ENCODE peak calls at places on chromosome 10, in nine cellular contexts. X, B, K, A, S, L, T, C and M are unnamed samples. For H3K36me3, the result is how much of the 10 kb centered on the place peaks cover.

GRCh38 chr10:28853195-28853594 is 175.9 kb downstream of the BAMBI start:
- DNase-seq in C (no peak), T (no peak), K (no peak), A (no peak), B (no peak), S (peak), X (no peak), L (no peak), M (no peak)

GRCh38 chr10:79391231-79392019 is 44.2 kb downstream of the PPIF start:
- DNase-seq in X (no peak), C (no peak), K (peak), L (peak), T (no peak), S (no peak), B (peak), A (no peak), M (no peak)

GRCh38 chr10:5775705-5776104 is 37.5 kb downstream of the GDI2 start:
- DNase-seq in L (no peak), X (no peak), S (no peak), K (no peak), T (no peak), B (no peak), C (no peak), A (no peak), M (no peak)

GRCh38 chr10:88831709-88832108 is 19.9 kb downstream of the ANKRD22 start:
- DNase-seq in T (no peak), C (no peak), A (no peak), S (no peak), X (no peak), K (peak), L (no peak), B (no peak), M (no peak)

GRCh38 chr10:14306201-14306600 is 24.5 kb downstream of the FRMD4A start:
- DNase-seq in K (no peak), C (no peak), S (no peak), T (no peak), L (no peak), A (no peak), B (no peak), X (no peak), M (no peak)

GRCh38 chr10:8365935-8366911 is 311.7 kb downstream of the GATA3 start:
- DNase-seq in L (peak), S (peak), B (no peak), A (peak), C (no peak), X (peak), K (peak), T (no peak), M (peak)

GRCh38 chr10:5862360-5862929 is 27.2 kb downstream of the ANKRD16 start:
- DNase-seq in C (no peak), X (peak), A (no peak), L (no peak), S (no peak), K (no peak), B (no peak), T (no peak), M (no peak)

GRCh38 chr10:47370015-47370767 is 13.9 kb downstream of the ZNF488 start:
- DNase-seq in B (no peak), L (no peak), C (no peak), K (no peak), T (no peak), A (no peak), S (no peak), X (no peak), M (no peak)

GRCh38 chr10:121753726-121754476 is 155.7 kb upstream of the FGFR2 start:
- DNase-seq in L (peak), B (peak), C (peak), A (peak), X (peak), K (no peak), T (no peak), S (peak), M (peak)

GRCh38 chr10:62858364-62858763 is 42.2 kb upstream of the EGR2 start:
- DNase-seq in B (no peak), C (no peak), T (no peak), K (peak), A (no peak), L (peak), S (peak), X (peak), M (no peak)

GRCh38 chr10:93993782-93994668 is at the start of gene PLCE1:
- DNase-seq in A (peak), T (no peak), L (peak), B (peak), C (no peak), X (peak), K (peak), S (no peak), M (no peak)

GRCh38 chr10:1545524-1545923 is 191.8 kb downstream of the ADARB2 start:
- DNase-seq in S (no peak), X (no peak), K (no peak), B (no peak), A (no peak), C (no peak), L (no peak), T (no peak), M (no peak)

GRCh38 chr10:118916777-118917176 is 112.7 kb upstream of the NANOS1 start:
- DNase-seq in C (no peak), S (no peak), X (no peak), T (no peak), L (no peak), B (no peak), K (no peak), A (no peak), M (no peak)

GRCh38 chr10:5655003-5655600 is 11.3 kb downstream of the ASB13 start:
- DNase-seq in S (no peak), X (no peak), C (no peak), L (no peak), A (no peak), K (no peak), B (no peak), T (no peak), M (no peak)

GRCh38 chr10:47408606-47409005 is 24.5 kb upstream of the ZNF488 start:
- DNase-seq in K (no peak), A (no peak), B (no peak), T (no peak), L (no peak), C (no peak), X (no peak), S (no peak), M (no peak)

GRCh38 chr10:93462881-93463280 is 19.3 kb downstream of the MYOF start:
- DNase-seq in K (no peak), B (no peak), L (peak), A (no peak), X (peak), C (peak), S (peak), T (no peak), M (no peak)

GRCh38 chr10:10677479-10677878 is 340.2 kb upstream of the CELF2 start:
- DNase-seq in A (no peak), B (no peak), C (peak), K (peak), T (peak), X (peak), S (peak), L (peak), M (no peak)

GRCh38 chr10:25901199-25901598 is 32.8 kb upstream of the MYO3A start:
- DNase-seq in B (no peak), K (no peak), S (no peak), X (no peak), A (no peak), L (no peak), T (no peak), C (no peak), M (no peak)

GRCh38 chr10:89091501-89091900 is 100.9 kb downstream of the FAS start:
- DNase-seq in B (no peak), L (peak), K (no peak), C (no peak), T (no peak), S (no peak), X (peak), A (peak), M (no peak)

GRCh38 chr10:89653410-89653828 is 8.4 kb upstream of the PANK1 start:
- DNase-seq in T (no peak), B (no peak), A (no peak), C (no peak), S (peak), X (peak), L (no peak), K (no peak), M (no peak)

GRCh38 chr10:120511165-120511564 is 54.1 kb downstream of the PLPP4 start:
- DNase-seq in C (no peak), T (no peak), K (no peak), S (peak), B (no peak), X (no peak), A (no peak), L (peak), M (no peak)

GRCh38 chr10:92366412-92367021 is 75.5 kb downstream of the MARCHF5 start:
- DNase-seq in C (no peak), B (no peak), K (no peak), X (no peak), A (no peak), L (no peak), S (no peak), T (no peak), M (no peak)

GRCh38 chr10:74738985-74739567 is 87.3 kb upstream of the KAT6B start:
- DNase-seq in K (peak), X (peak), C (peak), B (no peak), T (no peak), L (peak), A (peak), S (no peak), M (no peak)

GRCh38 chr10:125057158-125058001 is 103.0 kb downstream of the CTBP2 start:
- DNase-seq in A (peak), B (peak), X (peak), K (peak), S (peak), C (peak), L (peak), T (no peak), M (no peak)

GRCh38 chr10:65556006-65556405 is 1369.8 kb upstream of the LRRTM3 start:
- DNase-seq in B (no peak), T (no peak), L (no peak), S (no peak), A (no peak), K (no peak), C (no peak), X (no peak), M (no peak)

GRCh38 chr10:65555192-65555591 is 1370.6 kb upstream of the LRRTM3 start:
- DNase-seq in L (no peak), A (no peak), X (no peak), B (no peak), K (peak), T (no peak), C (no peak), S (no peak), M (no peak)

GRCh38 chr10:65548046-65548445 is 1377.8 kb upstream of the LRRTM3 start:
- DNase-seq in A (no peak), B (no peak), L (no peak), C (no peak), S (no peak), K (no peak), X (no peak), T (no peak), M (no peak)

GRCh38 chr10:65550761-65551160 is 1375.1 kb upstream of the LRRTM3 start:
- DNase-seq in X (no peak), L (no peak), K (no peak), T (no peak), B (no peak), C (no peak), S (no peak), A (no peak), M (no peak)
- H3K36me3 ChIP-seq in X (under half), L (under half), K (under half), T (under half), B (under half), C (under half), S (under half), A (under half), M (under half)

GRCh38 chr10:86391986-86392722 is 25.6 kb upstream of the GRID1 start:
- DNase-seq in X (no peak), S (no peak), B (no peak), A (no peak), L (no peak), K (no peak), T (no peak), C (no peak), M (no peak)

GRCh38 chr10:86393401-86393800 is 26.8 kb upstream of the GRID1 start:
- DNase-seq in S (no peak), L (peak), C (no peak), K (no peak), T (no peak), A (peak), B (no peak), X (no peak), M (no peak)

GRCh38 chr10:86392723-86393094 is 26.1 kb upstream of the GRID1 start:
- DNase-seq in T (no peak), S (no peak), X (no peak), A (no peak), C (no peak), K (no peak), B (no peak), L (no peak), M (no peak)

GRCh38 chr10:86391236-86391840 is 24.7 kb upstream of the GRID1 start:
- DNase-seq in T (no peak), K (no peak), L (no peak), S (no peak), A (no peak), B (no peak), X (no peak), C (no peak), M (no peak)

DNA sequence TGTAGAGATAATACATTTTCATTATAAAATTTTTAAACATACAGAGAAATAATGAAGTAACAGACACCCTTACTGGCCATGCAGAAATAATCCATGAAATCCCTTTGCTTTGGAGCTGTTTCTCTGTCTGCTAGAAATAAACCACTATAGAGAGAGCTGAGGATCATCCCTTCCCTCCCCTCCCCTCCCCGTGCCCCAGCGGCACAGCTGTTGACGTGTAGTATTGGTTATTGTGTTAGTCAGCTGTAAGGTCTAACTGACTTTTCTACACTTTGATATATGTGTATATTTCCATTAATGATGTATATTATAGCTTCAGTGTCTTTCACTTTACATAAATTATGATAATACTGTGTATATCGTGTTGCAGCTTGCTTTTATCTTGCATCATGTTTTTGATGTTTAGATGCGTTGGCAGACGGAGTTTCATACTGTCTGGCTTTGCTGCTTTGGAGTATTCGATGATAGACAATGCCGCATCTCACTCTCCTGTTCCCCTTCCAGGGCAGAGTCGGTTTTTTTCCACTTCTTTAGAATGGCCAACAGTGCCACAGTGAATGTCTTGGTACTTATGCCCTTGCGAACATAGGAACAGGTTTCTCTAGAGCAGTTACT is 27.4 kb upstream of the GRID1 start:
- DNase-seq in K (no peak), B (no peak), T (no peak), X (no peak), L (no peak), C (no peak), S (no peak), A (no peak), M (no peak)
- H3K9ac ChIP-seq in K (no peak), B (no peak), T (no peak), X (no peak), L (no peak), C (no peak), S (no peak), A (no peak), M (no peak)

DNA sequence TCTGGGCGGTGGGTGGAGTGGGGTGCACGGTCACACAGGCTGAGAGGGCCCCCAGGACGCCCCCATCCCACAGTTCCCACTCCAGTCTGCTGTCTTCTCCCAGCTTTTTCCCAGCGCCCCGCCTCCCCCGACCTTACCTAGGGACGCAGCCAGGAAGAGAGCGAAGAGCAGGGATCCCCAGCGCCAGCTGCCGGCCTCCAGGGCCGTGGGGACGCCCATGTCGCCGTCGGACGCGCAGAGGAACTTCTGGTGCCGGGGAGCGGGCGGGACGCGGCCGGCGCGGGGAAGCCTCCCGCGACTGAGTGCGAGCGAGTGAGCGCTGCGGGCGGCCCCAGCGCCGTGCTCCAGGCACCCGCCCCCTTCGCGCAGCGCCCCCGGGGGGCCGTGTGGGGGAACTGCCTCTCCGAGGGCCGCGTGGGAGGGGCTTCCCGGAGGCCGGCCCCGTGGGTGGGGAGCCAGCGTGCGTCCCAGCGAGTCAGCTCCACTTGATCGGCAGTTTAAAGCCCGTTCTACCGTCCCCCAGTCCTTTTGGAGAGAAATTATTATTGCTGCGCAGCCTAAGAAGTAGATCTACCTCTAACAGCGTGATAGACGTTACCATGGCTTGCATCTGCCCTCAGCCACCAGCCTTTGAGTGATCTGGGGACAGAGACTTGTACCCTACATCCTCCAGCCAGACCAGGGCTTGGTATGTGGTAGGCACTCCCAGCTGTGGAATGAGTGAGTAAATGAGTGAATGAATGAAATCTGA is at the start of gene VSIR:
- DNase-seq in X (peak), S (peak), A (peak), C (peak), T (no peak), B (peak), L (peak), K (peak), M (no peak)
- H3K36me3 ChIP-seq in X (under half), S (under half), A (under half), C (under half), T (under half), B (under half), L (under half), K (under half), M (under half)

DNA sequence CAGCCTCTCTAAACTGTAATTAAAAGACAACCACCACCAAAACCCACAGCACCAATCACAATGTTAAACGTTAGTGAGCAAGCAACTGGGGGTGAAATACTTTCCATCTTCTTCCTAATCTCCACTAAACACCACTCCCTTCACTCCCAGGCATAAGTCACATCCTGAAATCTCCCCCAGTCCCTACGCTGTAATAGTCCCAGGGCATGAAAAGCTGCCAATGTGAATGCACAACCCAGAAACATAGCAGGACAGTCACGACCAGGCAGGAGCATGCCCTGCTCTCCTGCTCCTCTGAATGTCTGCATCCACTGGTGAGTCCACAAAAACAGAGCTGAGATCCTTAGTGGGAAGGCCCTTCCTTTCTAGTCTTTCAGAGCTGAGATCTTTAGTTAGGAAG is 288.9 kb downstream of the PARD3 start:
- DNase-seq in A (peak), S (peak), T (no peak), X (peak), C (peak), K (peak), B (no peak), L (peak), M (no peak)
- H3K9ac ChIP-seq in A (peak), S (peak), T (no peak), X (no peak), C (peak), K (peak), B (no peak), L (peak), M (peak)

GRCh38 chr10:97365761-97366351 is 31.3 kb upstream of the FRAT2 start:
- DNase-seq in X (no peak), S (no peak), C (peak), T (no peak), A (no peak), B (no peak), L (no peak), K (no peak), M (no peak)

GRCh38 chr10:97361050-97361901 is 26.7 kb upstream of the FRAT2 start:
- DNase-seq in T (no peak), L (no peak), X (peak), K (no peak), S (no peak), C (peak), B (no peak), A (no peak), M (no peak)

GRCh38 chr10:97362310-97363033 is 27.9 kb upstream of the FRAT2 start:
- DNase-seq in A (no peak), C (no peak), L (no peak), T (no peak), K (no peak), S (no peak), X (no peak), B (no peak), M (no peak)

GRCh38 chr10:97366572-97366971 is 32.0 kb upstream of the FRAT2 start:
- DNase-seq in L (no peak), B (no peak), K (no peak), C (no peak), X (no peak), A (no peak), S (no peak), T (no peak), M (no peak)

DNA sequence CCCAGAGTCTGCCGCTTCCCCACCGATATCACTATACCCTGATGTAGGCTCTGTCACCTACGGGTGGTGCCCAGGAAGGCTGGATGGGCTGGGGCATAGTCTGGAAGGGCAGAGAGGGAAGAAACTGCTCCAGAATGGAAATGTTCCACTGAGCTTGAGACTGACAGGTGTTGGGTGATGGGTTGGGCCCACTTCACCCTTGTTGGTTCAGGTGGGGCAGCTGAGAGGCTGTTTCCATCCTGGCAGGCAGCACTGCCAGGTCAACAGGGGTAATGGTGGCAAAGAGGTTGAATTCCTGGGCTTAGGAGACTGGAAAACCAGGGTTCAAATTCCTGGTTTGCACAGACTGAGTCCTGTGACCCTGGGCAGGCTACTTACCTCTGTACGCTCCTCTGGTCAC is 28.5 kb upstream of the FRAT2 start:
- DNase-seq in A (no peak), S (no peak), C (no peak), B (no peak), L (no peak), T (no peak), K (no peak), X (no peak), M (no peak)
- H3K36me3 ChIP-seq in A (half or more), S (under half), C (under half), B (half or more), L (under half), T (half or more), K (under half), X (under half), M (under half)

GRCh38 chr10:11756766-11757315 is 14.7 kb downstream of the ECHDC3 start:
- DNase-seq in L (no peak), B (no peak), T (no peak), S (no peak), X (no peak), A (no peak), C (no peak), K (no peak), M (no peak)
- H3K9ac ChIP-seq in L (peak), B (no peak), T (no peak), S (peak), X (no peak), A (peak), C (no peak), K (no peak), M (peak)